ENCODE peak calls at places on chromosomes 12 and 14, in six cellular contexts. N, M, B, F, R and V are unnamed samples.

GRCh38 chr14:96065661-96066459 is 26.7 kb downstream of the C14orf132 start:
- DNase-seq in N (no peak), M (no peak), B (no peak), F (no peak), R (no peak), V (no peak)

GRCh38 chr12:96425321-96425720 is 25.1 kb upstream of the CDK17 start:
- DNase-seq in N (peak), M (no peak), B (peak), F (no peak), R (no peak), V (no peak)

GRCh38 chr12:52992699-52993557 is 13.3 kb upstream of the EIF4B start:
- DNase-seq in N (no peak), M (no peak), B (no peak), F (peak), R (no peak), V (peak)

GRCh38 chr14:48723841-48724495 is 862.2 kb downstream of the RPS29 start:
- DNase-seq in N (no peak), M (no peak), B (no peak), F (no peak), R (no peak), V (no peak)

GRCh38 chr14:32078794-32079663 is 1.9 kb downstream of the ARHGAP5 start:
- DNase-seq in N (peak), M (no peak), B (no peak), F (peak), R (no peak), V (no peak)

GRCh38 chr12:104473374-104473983 is 16.7 kb downstream of the CHST11 start:
- DNase-seq in N (peak), M (no peak), B (no peak), F (no peak), R (no peak), V (no peak)

GRCh38 chr12:104011265-104011664 is 38.7 kb downstream of the GLT8D2 start:
- DNase-seq in N (peak), M (no peak), B (peak), F (peak), R (no peak), V (no peak)

GRCh38 chr14:23654231-23654630 is 18.1 kb downstream of the DHRS2 start:
- DNase-seq in N (no peak), M (no peak), B (no peak), F (no peak), R (no peak), V (no peak)

GRCh38 chr12:132593938-132594358 is 16.4 kb downstream of the LRCOL1 start:
- DNase-seq in N (peak), M (peak), B (no peak), F (peak), R (no peak), V (peak)